ENCODE peak calls at places on chromosome 18, in four cellular contexts. One of them, this sample, is unnamed.

GRCh38 chr18:58891753-58892152 is 27.1 kb downstream of the ZNF532 start:
- DNase-seq in endothelial cell: no peak
- DNase-seq in body of pancreas: no peak
- DNase-seq in natural killer cell: no peak
- DNase-seq in this sample: no peak

GRCh38 chr18:37499008-37499407 is 66.6 kb downstream of the CELF4 start:
- DNase-seq in body of pancreas: no peak
- DNase-seq in natural killer cell: no peak
- DNase-seq in endothelial cell: no peak
- DNase-seq in this sample: no peak

GRCh38 chr18:74476154-74476553 is 19.0 kb upstream of the DIPK1C start:
- DNase-seq in body of pancreas: no peak
- DNase-seq in natural killer cell: no peak
- DNase-seq in endothelial cell: peak
- DNase-seq in this sample: no peak

GRCh38 chr18:79631761-79632446 is 47.7 kb upstream of the CTDP1 start:
- DNase-seq in natural killer cell: peak
- DNase-seq in endothelial cell: no peak
- DNase-seq in body of pancreas: no peak
- DNase-seq in this sample: no peak

GRCh38 chr18:50284226-50284885 is 3.0 kb upstream of the MBD1 start:
- DNase-seq in natural killer cell: no peak
- DNase-seq in body of pancreas: no peak
- DNase-seq in endothelial cell: no peak
- DNase-seq in this sample: no peak

GRCh38 chr18:23036611-23037259 is 98.5 kb upstream of the CABLES1 start:
- DNase-seq in body of pancreas: no peak
- DNase-seq in natural killer cell: no peak
- DNase-seq in endothelial cell: no peak
- DNase-seq in this sample: no peak

GRCh38 chr18:28114472-28114871 is 62.5 kb downstream of the CDH2 start:
- DNase-seq in endothelial cell: no peak
- DNase-seq in body of pancreas: no peak
- DNase-seq in natural killer cell: no peak
- DNase-seq in this sample: no peak

GRCh38 chr18:47215554-47216138 is 35.8 kb downstream of the SKOR2 start:
- DNase-seq in natural killer cell: no peak
- DNase-seq in endothelial cell: peak
- DNase-seq in body of pancreas: peak
- DNase-seq in this sample: no peak

GRCh38 chr18:74533666-74534065 is 634 bp upstream of the CNDP1 start:
- DNase-seq in natural killer cell: no peak
- DNase-seq in body of pancreas: no peak
- DNase-seq in endothelial cell: no peak
- DNase-seq in this sample: no peak

GRCh38 chr18:52605345-52605744 is 265.3 kb downstream of the DCC start:
- DNase-seq in natural killer cell: no peak
- DNase-seq in endothelial cell: no peak
- DNase-seq in body of pancreas: no peak
- DNase-seq in this sample: no peak

GRCh38 chr18:47594063-47594462 is 336.4 kb downstream of the SMAD2 start:
- DNase-seq in endothelial cell: no peak
- DNase-seq in natural killer cell: no peak
- DNase-seq in body of pancreas: no peak
- DNase-seq in this sample: no peak

GRCh38 chr18:50559750-50560680 is at the start of gene MAPK4:
- DNase-seq in natural killer cell: no peak
- DNase-seq in body of pancreas: peak
- DNase-seq in endothelial cell: peak
- DNase-seq in this sample: peak

GRCh38 chr18:76687271-76688006 is 134.9 kb upstream of the ZNF236 start:
- DNase-seq in endothelial cell: no peak
- DNase-seq in natural killer cell: no peak
- DNase-seq in body of pancreas: peak
- DNase-seq in this sample: no peak

GRCh38 chr18:47387864-47388263 is 136.4 kb upstream of the SKOR2 start:
- DNase-seq in endothelial cell: no peak
- DNase-seq in body of pancreas: no peak
- DNase-seq in natural killer cell: no peak
- DNase-seq in this sample: no peak

GRCh38 chr18:59621027-59621426 is 76.2 kb downstream of the CCBE1 start:
- DNase-seq in endothelial cell: no peak
- DNase-seq in body of pancreas: no peak
- DNase-seq in natural killer cell: no peak
- DNase-seq in this sample: no peak

GRCh38 chr18:73254564-73254963 is 386.8 kb upstream of the NETO1 start:
- DNase-seq in endothelial cell: no peak
- DNase-seq in body of pancreas: no peak
- DNase-seq in natural killer cell: no peak
- DNase-seq in this sample: no peak

GRCh38 chr18:69817335-69817935 is 130.2 kb downstream of the CD226 start:
- DNase-seq in natural killer cell: no peak
- DNase-seq in endothelial cell: no peak
- DNase-seq in body of pancreas: no peak
- DNase-seq in this sample: no peak

GRCh38 chr18:72544092-72544886 is at the start of gene CBLN2:
- DNase-seq in endothelial cell: peak
- DNase-seq in natural killer cell: no peak
- DNase-seq in body of pancreas: peak
- DNase-seq in this sample: peak

GRCh38 chr18:57864615-57865121 is 61.6 kb upstream of the ATP8B1 start:
- DNase-seq in endothelial cell: no peak
- DNase-seq in natural killer cell: no peak
- DNase-seq in body of pancreas: no peak
- DNase-seq in this sample: no peak

GRCh38 chr18:63823516-63824219 is 48.5 kb downstream of the SERPINB7 start:
- DNase-seq in natural killer cell: no peak
- DNase-seq in endothelial cell: no peak
- DNase-seq in body of pancreas: peak
- DNase-seq in this sample: no peak

GRCh38 chr18:79985172-79985571 is 3.2 kb downstream of the TXNL4A start:
- DNase-seq in body of pancreas: no peak
- DNase-seq in endothelial cell: no peak
- DNase-seq in natural killer cell: no peak
- DNase-seq in this sample: no peak

GRCh38 chr18:44681611-44682010 is 923 bp downstream of the SETBP1 start:
- DNase-seq in endothelial cell: no peak
- DNase-seq in body of pancreas: no peak
- DNase-seq in natural killer cell: no peak
- DNase-seq in this sample: no peak

GRCh38 chr18:60411715-60412114 is 39.1 kb upstream of the MC4R start:
- DNase-seq in body of pancreas: no peak
- DNase-seq in endothelial cell: peak
- DNase-seq in natural killer cell: no peak
- DNase-seq in this sample: no peak

GRCh38 chr18:49668583-49669290 is 106.9 kb downstream of the LIPG start:
- DNase-seq in body of pancreas: peak
- DNase-seq in endothelial cell: no peak
- DNase-seq in natural killer cell: no peak
- DNase-seq in this sample: no peak

GRCh38 chr18:41758534-41758933 is 196.5 kb upstream of the PIK3C3 start:
- DNase-seq in natural killer cell: no peak
- DNase-seq in body of pancreas: no peak
- DNase-seq in endothelial cell: no peak
- DNase-seq in this sample: no peak

GRCh38 chr18:29087616-29088246 is 910.8 kb upstream of the CDH2 start:
- DNase-seq in body of pancreas: no peak
- DNase-seq in endothelial cell: no peak
- DNase-seq in natural killer cell: peak
- DNase-seq in this sample: no peak

GRCh38 chr18:48940854-48941531 is 9.8 kb downstream of the SMAD7 start:
- DNase-seq in endothelial cell: peak
- DNase-seq in natural killer cell: peak
- DNase-seq in body of pancreas: peak
- DNase-seq in this sample: peak

GRCh38 chr18:6406075-6406909 is 8.4 kb downstream of the L3MBTL4 start:
- DNase-seq in natural killer cell: no peak
- DNase-seq in body of pancreas: peak
- DNase-seq in endothelial cell: no peak
- DNase-seq in this sample: no peak

GRCh38 chr18:50813353-50813752 is 6.5 kb downstream of the MRO start:
- DNase-seq in natural killer cell: no peak
- DNase-seq in endothelial cell: no peak
- DNase-seq in body of pancreas: no peak
- DNase-seq in this sample: no peak

GRCh38 chr18:74625157-74625556 is 27.5 kb downstream of the ZNF407 start:
- DNase-seq in body of pancreas: no peak
- DNase-seq in natural killer cell: no peak
- DNase-seq in endothelial cell: no peak
- DNase-seq in this sample: no peak

DNA sequence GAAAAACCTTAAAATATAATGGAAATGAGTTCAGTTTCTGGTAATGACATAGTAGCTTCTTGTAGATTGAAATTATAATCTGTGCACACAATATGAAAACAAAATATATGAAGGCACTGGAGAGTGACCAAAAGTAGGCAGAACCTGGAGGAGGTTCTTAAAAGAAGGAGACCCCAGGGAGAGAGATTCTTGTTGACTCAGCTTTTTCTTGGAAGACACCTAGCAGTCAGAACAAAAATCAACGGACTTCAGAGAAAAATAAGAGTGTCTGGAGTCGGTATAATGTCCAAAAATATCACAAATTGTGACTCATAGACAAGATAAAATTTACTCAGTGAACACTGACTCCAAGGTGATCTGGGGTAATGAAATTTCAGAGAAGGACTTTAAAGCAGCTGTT is 286.5 kb downstream of the CCDC178 start:
- DNase-seq in body of pancreas: no peak
- DNase-seq in natural killer cell: no peak
- DNase-seq in endothelial cell: no peak
- DNase-seq in this sample: no peak
- TF ChIP-seq CTCF in body of pancreas: no peak
- TF ChIP-seq CTCF in natural killer cell: no peak
- TF ChIP-seq CTCF in endothelial cell: no peak
- TF ChIP-seq CTCF in this sample: no peak

GRCh38 chr18:12857991-12858544 is 26.0 kb downstream of the PTPN2 start:
- DNase-seq in natural killer cell: no peak
- DNase-seq in body of pancreas: no peak
- DNase-seq in endothelial cell: no peak
- DNase-seq in this sample: no peak

GRCh38 chr18:12857215-12857924 is 26.7 kb downstream of the PTPN2 start:
- DNase-seq in body of pancreas: no peak
- DNase-seq in natural killer cell: no peak
- DNase-seq in endothelial cell: no peak
- DNase-seq in this sample: no peak

GRCh38 chr18:12858961-12859360 is 25.1 kb downstream of the PTPN2 start:
- DNase-seq in body of pancreas: no peak
- DNase-seq in natural killer cell: no peak
- DNase-seq in endothelial cell: no peak
- DNase-seq in this sample: no peak

GRCh38 chr18:12851709-12852108 is 32.3 kb downstream of the PTPN2 start:
- DNase-seq in endothelial cell: no peak
- DNase-seq in natural killer cell: no peak
- DNase-seq in body of pancreas: no peak
- DNase-seq in this sample: no peak

DNA sequence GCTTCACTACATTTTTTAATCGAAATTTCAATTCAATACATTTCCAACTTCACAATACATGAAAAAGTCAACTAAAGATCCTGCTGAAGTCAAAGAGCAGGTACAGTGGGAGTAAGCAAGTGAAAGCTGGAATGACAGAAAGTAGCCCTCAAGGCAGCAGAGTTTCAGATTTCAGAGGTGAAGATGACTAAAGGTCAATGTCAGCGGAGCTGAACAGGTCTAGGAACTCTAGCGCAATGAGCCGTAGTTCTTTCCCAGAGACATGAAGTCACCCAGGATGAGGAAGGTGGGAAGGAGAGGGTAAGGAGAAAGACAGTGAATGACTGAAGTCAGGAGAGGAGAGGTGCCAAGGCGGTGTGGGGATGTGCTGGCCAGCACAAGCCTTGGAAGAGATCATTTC is 28.2 kb downstream of the PTPN2 start:
- DNase-seq in endothelial cell: no peak
- DNase-seq in natural killer cell: no peak
- DNase-seq in body of pancreas: no peak
- DNase-seq in this sample: no peak
- TF ChIP-seq CTCF in endothelial cell: no peak
- TF ChIP-seq CTCF in natural killer cell: no peak
- TF ChIP-seq CTCF in body of pancreas: no peak
- TF ChIP-seq CTCF in this sample: no peak

DNA sequence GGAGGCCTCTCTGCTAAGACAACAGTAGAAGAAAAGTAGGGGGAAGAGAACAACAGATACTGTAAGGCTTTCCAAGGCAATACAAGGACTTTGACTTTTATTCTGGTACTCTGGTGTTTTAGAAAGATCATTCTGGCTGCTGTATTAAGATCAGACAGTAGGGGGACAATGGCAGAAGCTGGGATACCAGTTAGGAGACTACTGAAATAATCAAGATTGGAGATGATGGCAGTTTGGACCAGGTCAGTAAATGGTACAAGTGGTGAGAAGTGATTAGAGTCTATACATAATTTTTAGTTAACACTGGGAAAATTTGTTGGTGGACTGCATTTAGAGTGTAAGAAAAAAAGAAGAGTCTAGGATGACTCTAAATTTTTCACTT is 139.7 kb downstream of the ROCK1 start:
- DNase-seq in natural killer cell: no peak
- DNase-seq in body of pancreas: no peak
- DNase-seq in endothelial cell: peak
- DNase-seq in this sample: no peak
- TF ChIP-seq CTCF in natural killer cell: peak
- TF ChIP-seq CTCF in body of pancreas: peak
- TF ChIP-seq CTCF in endothelial cell: peak
- TF ChIP-seq CTCF in this sample: no peak

GRCh38 chr18:21803495-21803894 is 62.9 kb downstream of the MIB1 start:
- DNase-seq in endothelial cell: no peak
- DNase-seq in body of pancreas: no peak
- DNase-seq in natural killer cell: no peak
- DNase-seq in this sample: no peak

GRCh38 chr18:21808185-21808584 is 67.6 kb downstream of the MIB1 start:
- DNase-seq in natural killer cell: no peak
- DNase-seq in body of pancreas: no peak
- DNase-seq in endothelial cell: no peak
- DNase-seq in this sample: no peak

GRCh38 chr18:21809725-21810124 is 69.1 kb downstream of the MIB1 start:
- DNase-seq in natural killer cell: no peak
- DNase-seq in body of pancreas: no peak
- DNase-seq in endothelial cell: no peak
- DNase-seq in this sample: no peak

GRCh38 chr18:21805771-21806366 is 65.3 kb downstream of the MIB1 start:
- DNase-seq in endothelial cell: no peak
- DNase-seq in natural killer cell: no peak
- DNase-seq in body of pancreas: no peak
- DNase-seq in this sample: no peak
- TF ChIP-seq CTCF in endothelial cell: no peak
- TF ChIP-seq CTCF in natural killer cell: no peak
- TF ChIP-seq CTCF in body of pancreas: no peak
- TF ChIP-seq CTCF in this sample: no peak

This sample was measured in activated B cell treated with CpG ODN at 0.5 μM for 24 hours.